ENCODE peak calls at places on chromosomes 7 and 10, in four cellular contexts. One of them, this sample, is unnamed.

GRCh38 chr10:123501148-123501547 is 165.0 kb upstream of the GPR26 start:
- DNase-seq in foreskin fibroblast: no peak
- DNase-seq in Right ventricle myocardium superior: no peak
- DNase-seq in C1 segment of cervical spinal cord: no peak
- DNase-seq in this sample: no peak

GRCh38 chr10:48231699-48232315 is 42.7 kb downstream of the FRMPD2 start:
- DNase-seq in foreskin fibroblast: no peak
- DNase-seq in Right ventricle myocardium superior: no peak
- DNase-seq in C1 segment of cervical spinal cord: no peak
- DNase-seq in this sample: no peak

GRCh38 chr10:60141916-60142559 is 235.7 kb upstream of the CCDC6 start:
- DNase-seq in foreskin fibroblast: no peak
- DNase-seq in Right ventricle myocardium superior: no peak
- DNase-seq in C1 segment of cervical spinal cord: no peak
- DNase-seq in this sample: no peak

GRCh38 chr7:4245135-4245865 is 436.8 kb upstream of the FOXK1 start:
- DNase-seq in foreskin fibroblast: no peak
- DNase-seq in Right ventricle myocardium superior: no peak
- DNase-seq in C1 segment of cervical spinal cord: no peak
- DNase-seq in this sample: no peak

GRCh38 chr10:125039354-125039769 is 97.4 kb downstream of the ZRANB1 start:
- DNase-seq in foreskin fibroblast: no peak
- DNase-seq in Right ventricle myocardium superior: no peak
- DNase-seq in C1 segment of cervical spinal cord: no peak
- DNase-seq in this sample: no peak

GRCh38 chr10:93512565-93512964 is 16.2 kb downstream of the CEP55 start:
- DNase-seq in foreskin fibroblast: peak; percentile 60
- DNase-seq in Right ventricle myocardium superior: no peak
- DNase-seq in C1 segment of cervical spinal cord: no peak
- DNase-seq in this sample: no peak

GRCh38 chr7:47444376-47445098 is 137.4 kb downstream of the TNS3 start:
- DNase-seq in foreskin fibroblast: no peak
- DNase-seq in Right ventricle myocardium superior: no peak
- DNase-seq in C1 segment of cervical spinal cord: no peak
- DNase-seq in this sample: no peak

GRCh38 chr10:107767185-107767584 is 602.7 kb upstream of the SORCS1 start:
- DNase-seq in foreskin fibroblast: peak; percentile 4
- DNase-seq in Right ventricle myocardium superior: no peak
- DNase-seq in C1 segment of cervical spinal cord: no peak
- DNase-seq in this sample: no peak

GRCh38 chr7:55207423-55207822 is 157.7 kb upstream of the LANCL2 start:
- DNase-seq in foreskin fibroblast: no peak
- DNase-seq in Right ventricle myocardium superior: no peak
- DNase-seq in C1 segment of cervical spinal cord: no peak
- DNase-seq in this sample: no peak

GRCh38 chr7:458511-459245 is 61.0 kb downstream of the PDGFA start:
- DNase-seq in foreskin fibroblast: no peak
- DNase-seq in Right ventricle myocardium superior: peak; percentile 16
- DNase-seq in C1 segment of cervical spinal cord: no peak
- DNase-seq in this sample: no peak

GRCh38 chr10:29804025-29804852 is 169.5 kb upstream of the SVIL start:
- DNase-seq in foreskin fibroblast: peak; percentile 96
- DNase-seq in Right ventricle myocardium superior: no peak
- DNase-seq in C1 segment of cervical spinal cord: no peak
- DNase-seq in this sample: no peak

GRCh38 chr10:84197643-84198042 is 3.3 kb downstream of the CDHR1 start:
- DNase-seq in foreskin fibroblast: no peak
- DNase-seq in Right ventricle myocardium superior: no peak
- DNase-seq in C1 segment of cervical spinal cord: no peak
- DNase-seq in this sample: no peak

GRCh38 chr10:32963102-32963501 is 5.1 kb upstream of the ITGB1 start:
- DNase-seq in foreskin fibroblast: peak; percentile 70
- DNase-seq in Right ventricle myocardium superior: no peak
- DNase-seq in C1 segment of cervical spinal cord: no peak
- DNase-seq in this sample: no peak

GRCh38 chr7:80347173-80347572 is 164.7 kb downstream of the GNAT3 start:
- DNase-seq in foreskin fibroblast: no peak
- DNase-seq in Right ventricle myocardium superior: no peak
- DNase-seq in C1 segment of cervical spinal cord: no peak
- DNase-seq in this sample: no peak

GRCh38 chr10:8456386-8456785 is 401.9 kb downstream of the GATA3 start:
- DNase-seq in foreskin fibroblast: no peak
- DNase-seq in Right ventricle myocardium superior: no peak
- DNase-seq in C1 segment of cervical spinal cord: no peak
- DNase-seq in this sample: no peak

GRCh38 chr10:58237014-58237830 is 30.5 kb downstream of the IPMK start:
- DNase-seq in foreskin fibroblast: peak; percentile 76
- DNase-seq in Right ventricle myocardium superior: no peak
- DNase-seq in C1 segment of cervical spinal cord: no peak
- DNase-seq in this sample: no peak

GRCh38 chr10:97095701-97096300 is 90.0 kb downstream of the SLIT1 start:
- DNase-seq in foreskin fibroblast: no peak
- DNase-seq in Right ventricle myocardium superior: no peak
- DNase-seq in C1 segment of cervical spinal cord: no peak
- DNase-seq in this sample: no peak

This sample was measured in heart right ventricle.